ENCODE peak calls at places on chromosomes 5 and 9, in ten cellular contexts. Y is OCI-LY7, Q is heart left ventricle, T is adipocyte, P is PC-9, U is ovary, K is heart right ventricle, B is endodermal cell, W is GM12878, E is fibroblast of lung. G is an unnamed sample.

GRCh38 chr5:139140631-139141071 is 57.5 kb downstream of the SIL1 start:
- DNase-seq in W (no peak), Q (no peak), P (no peak), K (no peak), B (no peak), U (no peak), E (peak; percentile 73), T (peak; percentile 31), Y (no peak), G (no peak)

GRCh38 chr9:133996531-133997520 is 4.7 kb upstream of the VAV2 start:
- DNase-seq in U (no peak), P (no peak), E (peak; percentile 17), T (no peak), Y (no peak), B (no peak), W (no peak), K (no peak), Q (no peak), G (no peak)

GRCh38 chr5:19902316-19902934 is 85.6 kb downstream of the CDH18 start:
- DNase-seq in T (no peak), B (peak; percentile 64), U (no peak), P (no peak), E (peak; percentile 19), Q (no peak), W (no peak), Y (no peak), K (no peak), G (no peak)

GRCh38 chr9:131478421-131478868 is 24.3 kb upstream of the POMT1 start:
- DNase-seq in T (peak; percentile 70), K (peak; percentile 38), Y (peak; percentile 74), U (peak; percentile 69), P (no peak), Q (no peak), W (no peak), B (peak; percentile 92), E (peak; percentile 17), G (peak; percentile 57)

GRCh38 chr9:124769451-124770358 is 1.4 kb downstream of the NR6A1 start:
- DNase-seq in Q (no peak), E (no peak), Y (peak; percentile 47), P (peak; percentile 71), T (peak; percentile 27), W (no peak), U (peak; percentile 63), K (no peak), B (peak; percentile 84), G (peak; percentile 10)

GRCh38 chr9:93576296-93577044 is at the start of gene PHF2:
- DNase-seq in E (no peak), T (peak; percentile 75), P (no peak), Y (peak; percentile 54), U (peak; percentile 73), W (no peak), K (no peak), B (peak; percentile 65), Q (no peak), G (no peak)

GRCh38 chr9:4964540-4964939 is 20.5 kb upstream of the JAK2 start:
- DNase-seq in U (no peak), Q (no peak), B (no peak), K (no peak), W (no peak), P (no peak), E (no peak), Y (no peak), T (no peak), G (no peak)

GRCh38 chr9:120931278-120932085 is 4.9 kb upstream of the TRAF1 start:
- DNase-seq in E (peak; percentile 74), P (no peak), W (peak; percentile 93), T (peak; percentile 59), Y (peak; percentile 80), U (no peak), K (peak; percentile 60), B (peak; percentile 26), Q (peak; percentile 47), G (peak; percentile 52)

GRCh38 chr9:114202396-114202795 is 47.1 kb downstream of the COL27A1 start:
- DNase-seq in B (no peak), K (no peak), U (no peak), W (no peak), E (no peak), T (no peak), Y (no peak), P (no peak), Q (no peak), G (no peak)

GRCh38 chr9:101966706-101967105 is 228.3 kb upstream of the GRIN3A start:
- DNase-seq in Q (no peak), W (no peak), U (no peak), Y (no peak), K (no peak), B (no peak), E (no peak), T (no peak), P (no peak), G (no peak)
- H3K36me3 ChIP-seq in Q (no peaks in the 10 kb centered on the region), W (no peaks in the 10 kb centered on the region), U (no peaks in the 10 kb centered on the region), Y (no peaks in the 10 kb centered on the region), K (no peaks in the 10 kb centered on the region), B (no peaks in the 10 kb centered on the region), E (no peaks in the 10 kb centered on the region), T (no peaks in the 10 kb centered on the region), P (no peaks in the 10 kb centered on the region), G (no peaks in the 10 kb centered on the region)

DNA sequence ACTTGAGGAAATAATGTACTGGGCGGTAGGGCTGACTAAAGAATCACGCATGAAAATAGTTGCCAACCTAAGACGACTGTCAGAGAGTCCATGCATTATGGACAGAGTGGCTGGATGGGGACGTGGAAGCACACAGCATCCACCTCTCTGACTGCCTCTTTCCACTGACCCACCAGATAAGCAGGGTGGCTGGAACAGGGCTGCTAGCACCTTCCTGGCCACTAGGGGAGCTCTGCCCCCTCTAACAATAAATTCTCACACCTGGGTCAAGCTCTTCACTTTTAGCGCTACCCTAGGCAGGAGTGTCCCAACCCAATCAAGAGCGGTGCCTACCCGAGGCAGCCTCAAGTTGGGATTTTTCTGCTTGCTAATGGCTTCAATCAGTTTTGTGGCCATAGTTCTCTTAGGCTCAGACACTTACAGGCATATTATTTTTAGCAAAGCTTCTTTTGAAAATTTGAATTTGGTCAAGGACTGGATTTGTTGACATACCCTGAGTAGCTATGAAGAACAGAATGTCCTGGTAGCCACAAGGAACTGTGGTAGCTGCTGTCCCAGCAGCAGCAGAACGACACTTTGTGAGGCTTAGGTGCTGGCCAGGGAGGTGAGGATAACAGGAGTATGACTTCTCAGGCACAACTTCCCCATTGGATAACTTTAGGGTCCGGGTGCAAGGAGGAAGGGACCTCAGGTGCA is 6.9 kb upstream of the TPM2 start:
- DNase-seq in B (peak; percentile 92), E (peak; percentile 38), Y (peak; percentile 77), U (peak; percentile 69), T (peak; percentile 79), W (no peak), K (peak; percentile 47), Q (peak; percentile 44), P (no peak), G (peak; percentile 43)
- H3K36me3 ChIP-seq in B (peaks cover 62% of the 10 kb centered on the region), E (peaks cover 44% of the 10 kb centered on the region), Y (peaks cover 63% of the 10 kb centered on the region), U (no peaks in the 10 kb centered on the region), T (peaks cover 62% of the 10 kb centered on the region), W (peaks cover 32% of the 10 kb centered on the region), K (peaks cover 63% of the 10 kb centered on the region), Q (peaks cover 60% of the 10 kb centered on the region), P (no peaks in the 10 kb centered on the region), G (peaks cover 38% of the 10 kb centered on the region)

GRCh38 chr9:89387970-89388867 is 69.9 kb downstream of the SECISBP2 start:
- DNase-seq in B (no peak), W (no peak), P (peak; percentile 39), Q (peak; percentile 27), U (peak; percentile 57), Y (no peak), E (no peak), T (peak; percentile 93), K (peak; percentile 37), G (no peak)

GRCh38 chr9:89387197-89387849 is 69.0 kb downstream of the SECISBP2 start:
- DNase-seq in B (no peak), Y (no peak), K (no peak), E (no peak), U (no peak), T (no peak), P (no peak), Q (no peak), W (no peak), G (no peak)

GRCh38 chr9:89390068-89390555 is 71.8 kb downstream of the SECISBP2 start:
- DNase-seq in P (no peak), Q (no peak), B (no peak), K (no peak), U (no peak), W (no peak), Y (no peak), E (no peak), T (no peak), G (no peak)

GRCh38 chr9:89390578-89390977 is 72.3 kb downstream of the SECISBP2 start:
- DNase-seq in B (no peak), Y (no peak), U (no peak), W (no peak), K (no peak), Q (no peak), T (no peak), P (no peak), E (no peak), G (no peak)

GRCh38 chr9:89388868-89389177 is 70.5 kb downstream of the SECISBP2 start:
- DNase-seq in U (no peak), W (no peak), Y (no peak), B (no peak), Q (no peak), T (no peak), K (no peak), E (no peak), P (no peak), G (no peak)
- H3K36me3 ChIP-seq in U (no peaks in the 10 kb centered on the region), W (peaks cover 78% of the 10 kb centered on the region), Y (peaks cover 56% of the 10 kb centered on the region), B (peaks cover 10% of the 10 kb centered on the region), Q (peaks cover 12% of the 10 kb centered on the region), T (no peaks in the 10 kb centered on the region), K (peaks cover 50% of the 10 kb centered on the region), E (no peaks in the 10 kb centered on the region), P (peaks cover 2% of the 10 kb centered on the region), G (peaks cover 97% of the 10 kb centered on the region)

GRCh38 chr5:179870403-179870903 is 11.8 kb upstream of the MRNIP start:
- DNase-seq in W (no peak), K (peak; percentile 69), Y (peak; percentile 30), T (peak; percentile 43), P (no peak), Q (peak; percentile 64), B (peak; percentile 88), E (peak; percentile 11), U (peak; percentile 78), G (no peak)

GRCh38 chr5:179869641-179870402 is 11.2 kb upstream of the MRNIP start:
- DNase-seq in P (no peak), U (no peak), Q (no peak), B (no peak), W (no peak), Y (no peak), E (no peak), T (no peak), K (no peak), G (no peak)

GRCh38 chr5:179871506-179871905 is 12.9 kb upstream of the MRNIP start:
- DNase-seq in B (no peak), T (no peak), K (no peak), W (no peak), E (no peak), U (peak; percentile 71), Y (no peak), Q (no peak), P (no peak), G (no peak)

GRCh38 chr5:179872356-179873160 is 13.9 kb upstream of the MRNIP start:
- DNase-seq in P (no peak), U (no peak), Y (no peak), W (no peak), T (no peak), Q (no peak), E (no peak), K (no peak), B (no peak), G (no peak)

DNA sequence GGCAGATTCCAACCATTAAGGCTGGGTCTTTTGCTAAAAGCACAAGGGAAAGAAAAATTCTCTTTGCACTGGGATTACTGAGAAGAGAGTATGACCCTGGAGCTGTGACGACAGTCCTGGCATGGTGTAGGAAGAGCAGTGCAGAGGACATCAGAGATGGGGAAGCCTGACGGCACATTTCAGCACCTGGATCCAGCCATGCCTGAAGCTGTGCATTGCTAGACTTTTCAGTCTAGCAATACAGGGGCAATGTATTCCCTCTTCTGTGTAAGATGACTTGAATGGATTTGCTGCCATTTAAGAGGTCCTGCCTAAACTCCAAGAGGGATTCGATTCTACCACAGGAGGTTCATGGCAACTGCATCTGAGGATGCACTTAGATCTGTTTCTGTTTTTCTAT is 12.3 kb upstream of the MRNIP start:
- DNase-seq in E (no peak), K (no peak), Y (no peak), B (no peak), Q (no peak), W (no peak), T (no peak), U (no peak), P (no peak), G (no peak)
- H3K36me3 ChIP-seq in E (peaks cover 41% of the 10 kb centered on the region), K (peaks cover 86% of the 10 kb centered on the region), Y (peaks cover 81% of the 10 kb centered on the region), B (peaks cover 40% of the 10 kb centered on the region), Q (peaks cover 58% of the 10 kb centered on the region), W (peaks cover 15% of the 10 kb centered on the region), T (peaks cover 85% of the 10 kb centered on the region), U (no peaks in the 10 kb centered on the region), P (no peaks in the 10 kb centered on the region), G (peaks cover 27% of the 10 kb centered on the region)